ENCODE peak calls at places on chromosomes 16 and 17, in four cellular contexts. X is iris pigment epithelial cell, O is lung, D is PC-9. M is an unnamed sample.
A peak's percentile ranks its signal among the peaks of the same experiment; 100 is the strongest.

GRCh38 chr17:79581306-79581932 is 29.4 kb downstream of the RBFOX3 start:
- DNase-seq in O (no peak), D (no peak), X (no peak), M (no peak)

GRCh38 chr17:57195790-57196460 is 60.4 kb upstream of the MSI2 start:
- DNase-seq in O (no peak), D (no peak), X (peak; percentile 43), M (peak; percentile 36)

GRCh38 chr16:30041841-30042240 is 10.8 kb upstream of the TLCD3B start:
- DNase-seq in D (no peak), O (no peak), X (peak; percentile 41), M (no peak)

GRCh38 chr16:85490971-85491771 is 122.0 kb upstream of the GSE1 start:
- DNase-seq in X (no peak), D (no peak), O (no peak), M (no peak)

GRCh38 chr17:6101706-6102105 is 31.5 kb downstream of the WSCD1 start:
- DNase-seq in D (no peak), O (no peak), X (no peak), M (no peak)

GRCh38 chr16:84752600-84752999 is 52.8 kb downstream of the USP10 start:
- DNase-seq in O (no peak), X (no peak), D (no peak), M (no peak)

GRCh38 chr17:17494499-17495447 is 1.4 kb downstream of the RASD1 start:
- DNase-seq in O (peak; percentile 44), D (no peak), X (no peak), M (peak; percentile 62)

GRCh38 chr17:42629420-42630009 is 20.0 kb downstream of the TUBG1 start:
- DNase-seq in X (peak; percentile 46), D (peak; percentile 42), O (no peak), M (no peak)

GRCh38 chr17:29585080-29585751 is 4.2 kb downstream of the GIT1 start:
- DNase-seq in X (no peak), O (no peak), D (peak; percentile 26), M (no peak)

GRCh38 chr17:68603663-68604062 is 2.5 kb upstream of the FAM20A start:
- DNase-seq in O (no peak), X (no peak), D (no peak), M (no peak)

M was measured in prostate gland.